ENCODE peak calls at places on chromosome 13, in seven cellular contexts. One of them, this sample, is unnamed.

GRCh38 chr13:113209880-113210421 is 538 bp downstream of the CUL4A start:
- DNase-seq in MV-4-11: peak
- DNase-seq in H4: peak
- DNase-seq in neural crest cell: peak
- DNase-seq in NCI-H446 treated with DMSO at 0.1 percent for 48 hours: no peak
- DNase-seq in WERI-Rb-1: peak
- DNase-seq in activated T-helper 1 cell treated with anti-CD3 and anti-CD28 coated beads, Interleukin-12 subunit alpha, Interleukin-12 subunit beta, Interleukin-2, Interleukin-4 antibody, amounts not matched to agents 30 ng/mL and 10 ng/mL and 1 ng/mL, durations not matched to agents 14 hours and 24 hours and 36 hours: peak
- DNase-seq in this sample: peak

GRCh38 chr13:24215732-24216131 is 55.2 kb downstream of the SPATA13 start:
- DNase-seq in MV-4-11: no peak
- DNase-seq in activated T-helper 1 cell treated with anti-CD3 and anti-CD28 coated beads, Interleukin-12 subunit alpha, Interleukin-12 subunit beta, Interleukin-2, Interleukin-4 antibody, amounts not matched to agents 30 ng/mL and 10 ng/mL and 1 ng/mL, durations not matched to agents 14 hours and 24 hours and 36 hours: no peak
- DNase-seq in NCI-H446 treated with DMSO at 0.1 percent for 48 hours: peak
- DNase-seq in neural crest cell: no peak
- DNase-seq in H4: peak
- DNase-seq in WERI-Rb-1: no peak
- DNase-seq in this sample: no peak

GRCh38 chr13:23660249-23660648 is 90.0 kb downstream of the TNFRSF19 start:
- DNase-seq in activated T-helper 1 cell treated with anti-CD3 and anti-CD28 coated beads, Interleukin-12 subunit alpha, Interleukin-12 subunit beta, Interleukin-2, Interleukin-4 antibody, amounts not matched to agents 30 ng/mL and 10 ng/mL and 1 ng/mL, durations not matched to agents 14 hours and 24 hours and 36 hours: no peak
- DNase-seq in neural crest cell: no peak
- DNase-seq in MV-4-11: no peak
- DNase-seq in WERI-Rb-1: no peak
- DNase-seq in H4: no peak
- DNase-seq in NCI-H446 treated with DMSO at 0.1 percent for 48 hours: no peak
- DNase-seq in this sample: no peak

GRCh38 chr13:36126496-36126895 is 4.7 kb downstream of the DCLK1 start:
- DNase-seq in neural crest cell: no peak
- DNase-seq in MV-4-11: no peak
- DNase-seq in activated T-helper 1 cell treated with anti-CD3 and anti-CD28 coated beads, Interleukin-12 subunit alpha, Interleukin-12 subunit beta, Interleukin-2, Interleukin-4 antibody, amounts not matched to agents 30 ng/mL and 10 ng/mL and 1 ng/mL, durations not matched to agents 14 hours and 24 hours and 36 hours: no peak
- DNase-seq in H4: no peak
- DNase-seq in NCI-H446 treated with DMSO at 0.1 percent for 48 hours: no peak
- DNase-seq in WERI-Rb-1: no peak
- DNase-seq in this sample: no peak

GRCh38 chr13:110546933-110547332 is 14.6 kb downstream of the RAB20 start:
- DNase-seq in activated T-helper 1 cell treated with anti-CD3 and anti-CD28 coated beads, Interleukin-12 subunit alpha, Interleukin-12 subunit beta, Interleukin-2, Interleukin-4 antibody, amounts not matched to agents 30 ng/mL and 10 ng/mL and 1 ng/mL, durations not matched to agents 14 hours and 24 hours and 36 hours: no peak
- DNase-seq in MV-4-11: no peak
- DNase-seq in WERI-Rb-1: no peak
- DNase-seq in NCI-H446 treated with DMSO at 0.1 percent for 48 hours: no peak
- DNase-seq in neural crest cell: no peak
- DNase-seq in H4: peak
- DNase-seq in this sample: no peak

GRCh38 chr13:48575014-48575413 is 42.1 kb upstream of the RCBTB2 start:
- DNase-seq in WERI-Rb-1: no peak
- DNase-seq in MV-4-11: peak
- DNase-seq in neural crest cell: no peak
- DNase-seq in activated T-helper 1 cell treated with anti-CD3 and anti-CD28 coated beads, Interleukin-12 subunit alpha, Interleukin-12 subunit beta, Interleukin-2, Interleukin-4 antibody, amounts not matched to agents 30 ng/mL and 10 ng/mL and 1 ng/mL, durations not matched to agents 14 hours and 24 hours and 36 hours: no peak
- DNase-seq in NCI-H446 treated with DMSO at 0.1 percent for 48 hours: no peak
- DNase-seq in H4: no peak
- DNase-seq in this sample: no peak

GRCh38 chr13:112748947-112749346 is 59.1 kb downstream of the ATP11A start:
- DNase-seq in MV-4-11: no peak
- DNase-seq in H4: no peak
- DNase-seq in WERI-Rb-1: no peak
- DNase-seq in NCI-H446 treated with DMSO at 0.1 percent for 48 hours: no peak
- DNase-seq in neural crest cell: no peak
- DNase-seq in activated T-helper 1 cell treated with anti-CD3 and anti-CD28 coated beads, Interleukin-12 subunit alpha, Interleukin-12 subunit beta, Interleukin-2, Interleukin-4 antibody, amounts not matched to agents 30 ng/mL and 10 ng/mL and 1 ng/mL, durations not matched to agents 14 hours and 24 hours and 36 hours: no peak
- DNase-seq in this sample: no peak

GRCh38 chr13:97435794-97436193 is 1.8 kb downstream of the RAP2A start:
- DNase-seq in NCI-H446 treated with DMSO at 0.1 percent for 48 hours: no peak
- DNase-seq in WERI-Rb-1: no peak
- DNase-seq in MV-4-11: no peak
- DNase-seq in neural crest cell: no peak
- DNase-seq in activated T-helper 1 cell treated with anti-CD3 and anti-CD28 coated beads, Interleukin-12 subunit alpha, Interleukin-12 subunit beta, Interleukin-2, Interleukin-4 antibody, amounts not matched to agents 30 ng/mL and 10 ng/mL and 1 ng/mL, durations not matched to agents 14 hours and 24 hours and 36 hours: no peak
- DNase-seq in H4: no peak
- DNase-seq in this sample: no peak

GRCh38 chr13:33285420-33286124 is at the start of gene STARD13:
- DNase-seq in NCI-H446 treated with DMSO at 0.1 percent for 48 hours: peak
- DNase-seq in neural crest cell: peak
- DNase-seq in H4: peak
- DNase-seq in WERI-Rb-1: no peak
- DNase-seq in activated T-helper 1 cell treated with anti-CD3 and anti-CD28 coated beads, Interleukin-12 subunit alpha, Interleukin-12 subunit beta, Interleukin-2, Interleukin-4 antibody, amounts not matched to agents 30 ng/mL and 10 ng/mL and 1 ng/mL, durations not matched to agents 14 hours and 24 hours and 36 hours: no peak
- DNase-seq in MV-4-11: peak
- DNase-seq in this sample: no peak

GRCh38 chr13:20814224-20814910 is 40.6 kb upstream of the EEF1AKMT1 start:
- DNase-seq in H4: peak
- DNase-seq in activated T-helper 1 cell treated with anti-CD3 and anti-CD28 coated beads, Interleukin-12 subunit alpha, Interleukin-12 subunit beta, Interleukin-2, Interleukin-4 antibody, amounts not matched to agents 30 ng/mL and 10 ng/mL and 1 ng/mL, durations not matched to agents 14 hours and 24 hours and 36 hours: no peak
- DNase-seq in neural crest cell: no peak
- DNase-seq in MV-4-11: no peak
- DNase-seq in WERI-Rb-1: peak
- DNase-seq in NCI-H446 treated with DMSO at 0.1 percent for 48 hours: peak
- DNase-seq in this sample: no peak

GRCh38 chr13:46303743-46304385 is 83.2 kb downstream of the RUBCNL start:
- DNase-seq in H4: no peak
- DNase-seq in NCI-H446 treated with DMSO at 0.1 percent for 48 hours: no peak
- DNase-seq in activated T-helper 1 cell treated with anti-CD3 and anti-CD28 coated beads, Interleukin-12 subunit alpha, Interleukin-12 subunit beta, Interleukin-2, Interleukin-4 antibody, amounts not matched to agents 30 ng/mL and 10 ng/mL and 1 ng/mL, durations not matched to agents 14 hours and 24 hours and 36 hours: no peak
- DNase-seq in neural crest cell: no peak
- DNase-seq in MV-4-11: peak
- DNase-seq in WERI-Rb-1: no peak
- DNase-seq in this sample: no peak

GRCh38 chr13:86692291-86692690 is 893.1 kb upstream of the SLITRK6 start:
- DNase-seq in neural crest cell: no peak
- DNase-seq in MV-4-11: no peak
- DNase-seq in WERI-Rb-1: no peak
- DNase-seq in NCI-H446 treated with DMSO at 0.1 percent for 48 hours: no peak
- DNase-seq in H4: no peak
- DNase-seq in activated T-helper 1 cell treated with anti-CD3 and anti-CD28 coated beads, Interleukin-12 subunit alpha, Interleukin-12 subunit beta, Interleukin-2, Interleukin-4 antibody, amounts not matched to agents 30 ng/mL and 10 ng/mL and 1 ng/mL, durations not matched to agents 14 hours and 24 hours and 36 hours: no peak
- DNase-seq in this sample: no peak

This sample was measured in KG1.